ENCODE peak calls at places on chromosomes 1 and 21, in ten cellular contexts. One of them, this sample, is unnamed.

GRCh38 chr1:101112051-101112770 is 86.6 kb upstream of the DPH5 start:
- DNase-seq in psoas muscle: peak
- DNase-seq in choroid plexus epithelial cell: no peak
- DNase-seq in left ventricle myocardium inferior: peak
- DNase-seq in Panc1: no peak
- DNase-seq in fibroblast of mammary gland: no peak
- DNase-seq in GM12865: peak
- DNase-seq in cardiac muscle cell: no peak
- DNase-seq in BE2C: no peak
- DNase-seq in H1: no peak
- DNase-seq in this sample: no peak

GRCh38 chr1:54542962-54543539 is 5.0 kb upstream of the ACOT11 start:
- DNase-seq in cardiac muscle cell: no peak
- DNase-seq in choroid plexus epithelial cell: peak
- DNase-seq in Panc1: no peak
- DNase-seq in psoas muscle: no peak
- DNase-seq in GM12865: no peak
- DNase-seq in H1: no peak
- DNase-seq in fibroblast of mammary gland: peak
- DNase-seq in BE2C: no peak
- DNase-seq in left ventricle myocardium inferior: no peak
- DNase-seq in this sample: no peak

GRCh38 chr1:232355162-232356006 is 274.5 kb downstream of the SIPA1L2 start:
- DNase-seq in H1: no peak
- DNase-seq in left ventricle myocardium inferior: no peak
- DNase-seq in Panc1: no peak
- DNase-seq in psoas muscle: no peak
- DNase-seq in fibroblast of mammary gland: no peak
- DNase-seq in cardiac muscle cell: peak
- DNase-seq in choroid plexus epithelial cell: no peak
- DNase-seq in GM12865: no peak
- DNase-seq in BE2C: peak
- DNase-seq in this sample: no peak

GRCh38 chr1:9438431-9439073 is 100.7 kb upstream of the SLC25A33 start:
- DNase-seq in fibroblast of mammary gland: peak
- DNase-seq in H1: no peak
- DNase-seq in cardiac muscle cell: no peak
- DNase-seq in psoas muscle: peak
- DNase-seq in GM12865: no peak
- DNase-seq in Panc1: peak
- DNase-seq in left ventricle myocardium inferior: peak
- DNase-seq in choroid plexus epithelial cell: peak
- DNase-seq in BE2C: no peak
- DNase-seq in this sample: peak

GRCh38 chr1:70071597-70071996 is 133.8 kb downstream of the LRRC40 start:
- DNase-seq in choroid plexus epithelial cell: peak
- DNase-seq in H1: no peak
- DNase-seq in left ventricle myocardium inferior: no peak
- DNase-seq in BE2C: no peak
- DNase-seq in GM12865: no peak
- DNase-seq in psoas muscle: no peak
- DNase-seq in fibroblast of mammary gland: peak
- DNase-seq in Panc1: no peak
- DNase-seq in cardiac muscle cell: no peak
- DNase-seq in this sample: peak

GRCh38 chr1:77670330-77670729 is 12.1 kb downstream of the ZZZ3 start:
- DNase-seq in psoas muscle: no peak
- DNase-seq in GM12865: no peak
- DNase-seq in left ventricle myocardium inferior: no peak
- DNase-seq in fibroblast of mammary gland: no peak
- DNase-seq in BE2C: no peak
- DNase-seq in Panc1: no peak
- DNase-seq in cardiac muscle cell: no peak
- DNase-seq in choroid plexus epithelial cell: no peak
- DNase-seq in H1: no peak
- DNase-seq in this sample: no peak

GRCh38 chr1:20142001-20142710 is 3.0 kb downstream of the PLA2G2F start:
- DNase-seq in H1: no peak
- DNase-seq in choroid plexus epithelial cell: no peak
- DNase-seq in GM12865: no peak
- DNase-seq in fibroblast of mammary gland: no peak
- DNase-seq in psoas muscle: no peak
- DNase-seq in left ventricle myocardium inferior: no peak
- DNase-seq in cardiac muscle cell: no peak
- DNase-seq in Panc1: no peak
- DNase-seq in BE2C: no peak
- DNase-seq in this sample: no peak

GRCh38 chr1:119316870-119317416 is 51.6 kb upstream of the HAO2 start:
- DNase-seq in left ventricle myocardium inferior: no peak
- DNase-seq in choroid plexus epithelial cell: no peak
- DNase-seq in psoas muscle: no peak
- DNase-seq in BE2C: peak
- DNase-seq in Panc1: no peak
- DNase-seq in GM12865: no peak
- DNase-seq in fibroblast of mammary gland: no peak
- DNase-seq in cardiac muscle cell: no peak
- DNase-seq in H1: no peak
- DNase-seq in this sample: no peak

GRCh38 chr1:236354330-236355147 is 39.5 kb upstream of the EDARADD start:
- DNase-seq in GM12865: no peak
- DNase-seq in fibroblast of mammary gland: peak
- DNase-seq in left ventricle myocardium inferior: no peak
- DNase-seq in H1: no peak
- DNase-seq in psoas muscle: no peak
- DNase-seq in BE2C: no peak
- DNase-seq in choroid plexus epithelial cell: peak
- DNase-seq in cardiac muscle cell: peak
- DNase-seq in Panc1: no peak
- DNase-seq in this sample: peak

GRCh38 chr1:204565617-204566582 is 49.7 kb downstream of the MDM4 start:
- DNase-seq in fibroblast of mammary gland: peak
- DNase-seq in cardiac muscle cell: peak
- DNase-seq in Panc1: peak
- DNase-seq in GM12865: peak
- DNase-seq in choroid plexus epithelial cell: peak
- DNase-seq in psoas muscle: no peak
- DNase-seq in left ventricle myocardium inferior: no peak
- DNase-seq in H1: peak
- DNase-seq in BE2C: peak
- DNase-seq in this sample: peak

GRCh38 chr1:86914635-86914997 is at the start of gene HS2ST1:
- DNase-seq in psoas muscle: no peak
- DNase-seq in choroid plexus epithelial cell: no peak
- DNase-seq in GM12865: no peak
- DNase-seq in H1: no peak
- DNase-seq in cardiac muscle cell: no peak
- DNase-seq in BE2C: no peak
- DNase-seq in left ventricle myocardium inferior: no peak
- DNase-seq in Panc1: no peak
- DNase-seq in fibroblast of mammary gland: no peak
- DNase-seq in this sample: no peak

GRCh38 chr1:86914998-86915736 is 732 bp downstream of the HS2ST1 start:
- DNase-seq in left ventricle myocardium inferior: peak
- DNase-seq in BE2C: peak
- DNase-seq in H1: no peak
- DNase-seq in Panc1: peak
- DNase-seq in cardiac muscle cell: peak
- DNase-seq in GM12865: peak
- DNase-seq in fibroblast of mammary gland: peak
- DNase-seq in choroid plexus epithelial cell: peak
- DNase-seq in psoas muscle: no peak
- DNase-seq in this sample: no peak

GRCh38 chr1:86916752-86917151 is 2.3 kb downstream of the HS2ST1 start:
- DNase-seq in H1: no peak
- DNase-seq in psoas muscle: no peak
- DNase-seq in BE2C: no peak
- DNase-seq in Panc1: no peak
- DNase-seq in GM12865: no peak
- DNase-seq in cardiac muscle cell: no peak
- DNase-seq in left ventricle myocardium inferior: no peak
- DNase-seq in fibroblast of mammary gland: no peak
- DNase-seq in choroid plexus epithelial cell: no peak
- DNase-seq in this sample: no peak

GRCh38 chr1:86913896-86914634 is at the start of gene SELENOF:
- DNase-seq in GM12865: peak
- DNase-seq in BE2C: peak
- DNase-seq in cardiac muscle cell: peak
- DNase-seq in fibroblast of mammary gland: peak
- DNase-seq in psoas muscle: peak
- DNase-seq in left ventricle myocardium inferior: peak
- DNase-seq in Panc1: peak
- DNase-seq in H1: peak
- DNase-seq in choroid plexus epithelial cell: peak
- DNase-seq in this sample: peak

GRCh38 chr1:86915737-86916235 is 1.4 kb downstream of the HS2ST1 start:
- DNase-seq in psoas muscle: no peak
- DNase-seq in BE2C: no peak
- DNase-seq in left ventricle myocardium inferior: no peak
- DNase-seq in cardiac muscle cell: no peak
- DNase-seq in choroid plexus epithelial cell: peak
- DNase-seq in H1: no peak
- DNase-seq in fibroblast of mammary gland: no peak
- DNase-seq in Panc1: no peak
- DNase-seq in GM12865: no peak
- DNase-seq in this sample: no peak
- H3K4me3 ChIP-seq in psoas muscle: peak
- H3K4me3 ChIP-seq in BE2C: peak
- H3K4me3 ChIP-seq in left ventricle myocardium inferior: peak
- H3K4me3 ChIP-seq in cardiac muscle cell: peak
- H3K4me3 ChIP-seq in choroid plexus epithelial cell: peak
- H3K4me3 ChIP-seq in H1: peak
- H3K4me3 ChIP-seq in fibroblast of mammary gland: peak
- H3K4me3 ChIP-seq in Panc1: peak
- H3K4me3 ChIP-seq in GM12865: peak
- H3K4me3 ChIP-seq in this sample: peak

DNA sequence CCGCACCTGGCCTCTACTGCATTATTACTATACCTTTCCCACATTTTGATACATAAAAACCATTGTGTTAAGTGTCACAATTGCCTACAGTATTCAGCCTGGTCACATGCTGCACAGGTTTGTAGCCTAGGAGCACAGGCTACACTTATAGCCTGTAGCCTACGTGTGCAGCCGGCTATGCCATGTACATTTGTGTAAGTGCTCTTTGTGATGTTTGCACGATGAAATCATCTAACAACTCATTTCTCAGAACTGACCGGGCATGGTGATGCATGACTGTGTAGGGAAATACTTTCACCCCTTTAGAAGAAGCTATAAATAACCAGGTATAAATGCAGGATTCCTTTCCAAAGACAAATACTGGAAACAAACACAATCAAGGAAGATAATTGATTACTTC is 12.1 kb downstream of the ERG start:
- DNase-seq in psoas muscle: no peak
- DNase-seq in Panc1: no peak
- DNase-seq in left ventricle myocardium inferior: no peak
- DNase-seq in BE2C: no peak
- DNase-seq in fibroblast of mammary gland: no peak
- DNase-seq in H1: no peak
- DNase-seq in cardiac muscle cell: no peak
- DNase-seq in choroid plexus epithelial cell: peak
- DNase-seq in GM12865: no peak
- DNase-seq in this sample: peak
- TF ChIP-seq CTCF in psoas muscle: no peak
- TF ChIP-seq CTCF in Panc1: no peak
- TF ChIP-seq CTCF in left ventricle myocardium inferior: no peak
- TF ChIP-seq CTCF in BE2C: no peak
- TF ChIP-seq CTCF in fibroblast of mammary gland: no peak
- TF ChIP-seq CTCF in H1: no peak
- TF ChIP-seq CTCF in cardiac muscle cell: no peak
- TF ChIP-seq CTCF in choroid plexus epithelial cell: no peak
- TF ChIP-seq CTCF in GM12865: no peak
- TF ChIP-seq CTCF in this sample: no peak

GRCh38 chr1:22031214-22031962 is 21.1 kb upstream of the CDC42 start:
- DNase-seq in H1: no peak
- DNase-seq in fibroblast of mammary gland: no peak
- DNase-seq in cardiac muscle cell: peak
- DNase-seq in psoas muscle: no peak
- DNase-seq in choroid plexus epithelial cell: no peak
- DNase-seq in left ventricle myocardium inferior: no peak
- DNase-seq in BE2C: peak
- DNase-seq in Panc1: no peak
- DNase-seq in GM12865: no peak
- DNase-seq in this sample: no peak

GRCh38 chr1:22030057-22030456 is 22.5 kb upstream of the CDC42 start:
- DNase-seq in BE2C: no peak
- DNase-seq in choroid plexus epithelial cell: no peak
- DNase-seq in GM12865: no peak
- DNase-seq in H1: no peak
- DNase-seq in cardiac muscle cell: no peak
- DNase-seq in Panc1: no peak
- DNase-seq in left ventricle myocardium inferior: no peak
- DNase-seq in psoas muscle: no peak
- DNase-seq in fibroblast of mammary gland: no peak
- DNase-seq in this sample: no peak

GRCh38 chr1:22026924-22027289 is 25.4 kb downstream of the CELA3A start:
- DNase-seq in GM12865: peak
- DNase-seq in fibroblast of mammary gland: no peak
- DNase-seq in psoas muscle: no peak
- DNase-seq in cardiac muscle cell: no peak
- DNase-seq in left ventricle myocardium inferior: no peak
- DNase-seq in choroid plexus epithelial cell: no peak
- DNase-seq in BE2C: no peak
- DNase-seq in Panc1: no peak
- DNase-seq in H1: no peak
- DNase-seq in this sample: no peak

GRCh38 chr1:22025368-22026154 is 24.1 kb downstream of the CELA3A start:
- DNase-seq in cardiac muscle cell: peak
- DNase-seq in Panc1: peak
- DNase-seq in left ventricle myocardium inferior: peak
- DNase-seq in BE2C: peak
- DNase-seq in fibroblast of mammary gland: peak
- DNase-seq in H1: no peak
- DNase-seq in choroid plexus epithelial cell: peak
- DNase-seq in GM12865: peak
- DNase-seq in psoas muscle: peak
- DNase-seq in this sample: no peak

DNA sequence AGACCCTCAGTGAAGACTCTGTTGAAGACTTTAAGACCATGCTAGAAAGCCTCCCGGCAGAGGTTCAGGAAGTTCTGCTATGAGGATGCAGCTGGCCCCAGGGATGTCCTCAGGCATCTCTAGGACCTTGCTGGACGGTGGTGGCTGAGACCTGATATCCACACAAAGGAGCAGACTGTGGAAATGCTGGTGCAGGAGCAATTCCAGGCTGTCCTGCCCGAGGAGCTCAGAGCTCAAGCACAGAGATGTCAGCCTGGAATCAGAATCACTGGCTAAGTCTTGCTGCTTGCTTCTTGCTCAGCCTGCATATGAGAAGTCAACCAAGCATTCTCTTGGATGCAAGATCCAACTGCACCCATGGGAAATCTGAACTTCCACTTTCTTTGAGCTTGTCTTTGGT is 22.0 kb upstream of the CDC42 start:
- DNase-seq in GM12865: no peak
- DNase-seq in choroid plexus epithelial cell: no peak
- DNase-seq in H1: no peak
- DNase-seq in Panc1: no peak
- DNase-seq in BE2C: no peak
- DNase-seq in left ventricle myocardium inferior: no peak
- DNase-seq in cardiac muscle cell: no peak
- DNase-seq in psoas muscle: no peak
- DNase-seq in fibroblast of mammary gland: no peak
- DNase-seq in this sample: no peak
- H3K4me3 ChIP-seq in GM12865: no peak
- H3K4me3 ChIP-seq in choroid plexus epithelial cell: no peak
- H3K4me3 ChIP-seq in H1: no peak
- H3K4me3 ChIP-seq in Panc1: no peak
- H3K4me3 ChIP-seq in BE2C: no peak
- H3K4me3 ChIP-seq in left ventricle myocardium inferior: no peak
- H3K4me3 ChIP-seq in cardiac muscle cell: no peak
- H3K4me3 ChIP-seq in psoas muscle: no peak
- H3K4me3 ChIP-seq in fibroblast of mammary gland: no peak
- H3K4me3 ChIP-seq in this sample: no peak

GRCh38 chr1:164930241-164930640 is 371.3 kb downstream of the PBX1 start:
- DNase-seq in Panc1: no peak
- DNase-seq in choroid plexus epithelial cell: no peak
- DNase-seq in left ventricle myocardium inferior: no peak
- DNase-seq in H1: no peak
- DNase-seq in fibroblast of mammary gland: no peak
- DNase-seq in psoas muscle: no peak
- DNase-seq in BE2C: no peak
- DNase-seq in GM12865: no peak
- DNase-seq in cardiac muscle cell: no peak
- DNase-seq in this sample: no peak
- TF ChIP-seq CTCF in Panc1: peak
- TF ChIP-seq CTCF in choroid plexus epithelial cell: no peak
- TF ChIP-seq CTCF in left ventricle myocardium inferior: no peak
- TF ChIP-seq CTCF in H1: no peak
- TF ChIP-seq CTCF in fibroblast of mammary gland: no peak
- TF ChIP-seq CTCF in psoas muscle: no peak
- TF ChIP-seq CTCF in BE2C: no peak
- TF ChIP-seq CTCF in GM12865: no peak
- TF ChIP-seq CTCF in cardiac muscle cell: no peak
- TF ChIP-seq CTCF in this sample: no peak